ENCODE peak calls at places on chromosomes 2 and 18, in eight cellular contexts. N is HCT116, X is fibroblast of lung, C is A549, P is dorsolateral prefrontal cortex, G is heart right ventricle, U is cardiac fibroblast, B is tibial artery. L is an unnamed sample.

GRCh38 chr18:29979884-29980283 is 1062.7 kb downstream of the DSC3 start:
- DNase-seq in B (no peak), G (no peak), P (no peak), U (peak; percentile 16), C (no peak), N (no peak), X (no peak), L (no peak)

GRCh38 chr18:11937874-11938478 is 29.9 kb upstream of the MPPE1 start:
- DNase-seq in G (peak; percentile 73), U (peak; percentile 80), P (peak; percentile 60), X (peak; percentile 75), B (peak; percentile 73), C (peak; percentile 58), N (peak; percentile 54), L (no peak)

GRCh38 chr2:72999729-73000725 is 71.5 kb downstream of the SFXN5 start:
- DNase-seq in P (no peak), X (peak; percentile 33), B (peak; percentile 52), N (no peak), G (no peak), C (no peak), U (peak; percentile 42), L (no peak)

GRCh38 chr2:191701696-191702095 is 23.8 kb downstream of the NABP1 start:
- DNase-seq in B (no peak), U (no peak), P (no peak), N (no peak), C (no peak), X (no peak), G (no peak), L (no peak)

GRCh38 chr2:122031544-122032263 is 276.3 kb downstream of the TSN start:
- DNase-seq in B (no peak), G (no peak), N (no peak), P (no peak), C (no peak), U (peak; percentile 49), X (peak; percentile 7), L (no peak)

GRCh38 chr2:120859814-120860578 is 124.3 kb downstream of the GLI2 start:
- DNase-seq in N (no peak), U (no peak), B (peak; percentile 44), P (no peak), X (no peak), G (no peak), C (no peak), L (no peak)

GRCh38 chr2:164538250-164538866 is 82.9 kb downstream of the GRB14 start:
- DNase-seq in B (no peak), X (peak; percentile 27), C (peak; percentile 55), N (peak; percentile 7), G (no peak), U (peak; percentile 69), P (no peak), L (peak; percentile 14)

GRCh38 chr18:78728301-78729098 is 251.1 kb upstream of the SALL3 start:
- DNase-seq in C (no peak), N (no peak), G (no peak), X (no peak), U (no peak), P (no peak), B (peak; percentile 33), L (no peak)

GRCh38 chr2:39898934-39899333 is 119.9 kb upstream of the THUMPD2 start:
- DNase-seq in B (no peak), U (peak; percentile 71), P (no peak), X (no peak), N (no peak), G (no peak), C (no peak), L (no peak)

GRCh38 chr18:60413944-60414547 is 41.5 kb upstream of the MC4R start:
- DNase-seq in C (no peak), U (peak; percentile 9), B (no peak), P (no peak), N (peak; percentile 10), X (peak; percentile 9), G (no peak), L (no peak)

GRCh38 chr2:112712903-112713584 is 7.8 kb upstream of the NT5DC4 start:
- DNase-seq in X (peak; percentile 54), G (no peak), U (peak; percentile 87), B (no peak), C (no peak), P (no peak), N (no peak), L (no peak)

GRCh38 chr2:56009758-56010534 is 86.4 kb upstream of the EFEMP1 start:
- DNase-seq in C (peak; percentile 18), X (peak; percentile 77), G (no peak), N (peak; percentile 26), P (no peak), B (no peak), U (peak; percentile 81), L (no peak)

GRCh38 chr18:37449618-37450017 is 116.0 kb downstream of the CELF4 start:
- DNase-seq in U (no peak), X (no peak), C (no peak), B (no peak), G (no peak), P (no peak), N (no peak), L (no peak)

GRCh38 chr18:77088977-77089795 is 43.4 kb downstream of the MBP start:
- DNase-seq in U (no peak), C (no peak), G (no peak), X (no peak), P (no peak), N (peak; percentile 81), B (no peak), L (no peak)

GRCh38 chr2:205500951-205501350 is 181.3 kb upstream of the NRP2 start:
- DNase-seq in G (no peak), B (no peak), P (no peak), X (no peak), N (no peak), C (no peak), U (no peak), L (no peak)

GRCh38 chr2:205495819-205496218 is 186.5 kb upstream of the NRP2 start:
- DNase-seq in B (no peak), P (no peak), N (no peak), C (no peak), X (no peak), G (no peak), U (peak; percentile 39), L (no peak)

GRCh38 chr2:205496370-205496769 is 185.9 kb upstream of the NRP2 start:
- DNase-seq in N (no peak), P (no peak), B (no peak), U (peak; percentile 16), C (no peak), X (no peak), G (no peak), L (no peak)

GRCh38 chr2:205496777-205497176 is 185.5 kb upstream of the NRP2 start:
- DNase-seq in P (no peak), G (no peak), B (no peak), N (no peak), C (no peak), X (peak; percentile 97), U (peak; percentile 76), L (peak; percentile 78)

DNA sequence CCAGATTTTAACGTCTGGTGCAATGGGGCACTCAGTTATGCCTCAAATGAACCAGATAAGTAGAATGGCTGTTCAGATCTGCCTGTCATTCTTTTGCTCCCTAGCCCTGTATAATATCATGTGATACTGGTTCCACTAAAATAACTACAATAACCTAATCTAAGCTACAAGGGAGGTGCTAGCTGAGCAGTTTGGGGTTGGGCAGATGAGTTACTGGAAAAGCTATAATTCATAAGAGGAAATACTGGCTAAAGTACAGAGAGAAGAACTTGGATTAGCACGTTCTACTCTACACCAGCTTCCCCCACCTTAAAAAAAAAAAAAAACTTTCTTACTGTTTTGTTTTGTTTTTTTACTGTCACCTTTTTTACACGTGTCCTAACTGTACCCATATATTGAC is 183.3 kb upstream of the NRP2 start:
- DNase-seq in C (no peak), B (no peak), X (no peak), U (no peak), P (no peak), N (no peak), G (no peak), L (no peak)
- TF ChIP-seq CTCF in C (no peak), B (no peak), X (no peak), U (no peak), P (no peak), N (no peak), G (no peak), L (no peak)

DNA sequence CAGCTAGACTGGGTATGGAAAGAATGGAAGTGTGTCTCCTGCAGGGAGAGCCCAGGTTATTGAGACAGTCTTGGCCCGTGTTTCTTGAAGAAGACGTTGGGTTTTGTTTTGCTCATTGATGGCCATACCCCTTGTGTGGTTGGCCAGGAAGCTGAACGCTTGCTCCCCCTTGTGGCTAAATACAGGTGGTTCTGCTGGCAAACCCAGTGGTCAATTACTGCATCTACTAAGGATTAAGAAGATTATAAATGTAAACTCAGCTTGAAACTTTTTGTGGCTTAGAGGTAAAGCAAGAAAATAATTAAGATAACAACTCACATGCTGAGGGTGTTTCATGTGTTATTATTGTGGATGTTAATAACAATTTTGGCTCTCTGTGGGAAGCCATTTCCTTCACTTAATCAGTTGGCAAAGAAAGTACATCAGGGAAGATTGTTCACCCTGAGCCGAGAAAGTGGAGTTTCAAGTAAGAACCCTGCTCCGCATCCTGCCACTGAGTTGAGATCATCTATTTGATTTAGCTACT is 91.8 kb downstream of the NEDD4L start:
- DNase-seq in C (peak; percentile 61), X (peak; percentile 86), G (peak; percentile 42), U (peak; percentile 81), P (peak; percentile 58), N (peak; percentile 67), B (no peak), L (peak; percentile 63)
- H3K4me3 ChIP-seq in C (no peak overlapping the region), X (peak overlapping the region; percentile 18), G (no peak overlapping the region), U (no peak overlapping the region), P (no peak overlapping the region), N (no peak overlapping the region), B (no peak overlapping the region), L (peak overlapping the region; percentile 12)

GRCh38 chr2:177784449-177784845 is 288.1 kb downstream of the PDE11A start:
- DNase-seq in U (peak; percentile 35), X (peak; percentile 79), P (no peak), N (no peak), C (no peak), G (no peak), B (no peak), L (no peak)

GRCh38 chr2:177778472-177778871 is 294.1 kb downstream of the PDE11A start:
- DNase-seq in C (no peak), G (no peak), P (no peak), X (no peak), N (no peak), U (no peak), B (no peak), L (no peak)

GRCh38 chr2:177783091-177783490 is 289.5 kb downstream of the PDE11A start:
- DNase-seq in C (no peak), N (no peak), B (no peak), U (no peak), P (no peak), G (no peak), X (no peak), L (no peak)

GRCh38 chr2:177783835-177784448 is 288.6 kb downstream of the PDE11A start:
- DNase-seq in X (peak; percentile 74), N (no peak), G (no peak), C (no peak), U (peak; percentile 56), B (no peak), P (no peak), L (peak; percentile 4)

GRCh38 chr2:177782613-177783012 is 290.0 kb downstream of the PDE11A start:
- DNase-seq in U (no peak), C (no peak), N (no peak), G (no peak), X (no peak), P (no peak), B (no peak), L (no peak)
- TF ChIP-seq CTCF in U (no peak), C (no peak), N (no peak), G (no peak), X (no peak), P (no peak), B (no peak), L (no peak)

GRCh38 chr2:97661927-97662326 is 1.9 kb downstream of the ACTR1B start:
- DNase-seq in X (no peak), C (no peak), N (no peak), U (no peak), G (no peak), B (no peak), P (no peak), L (no peak)
- H3K4me3 ChIP-seq in X (peak overlapping the region; percentile 80), C (no peak overlapping the region), N (peak overlapping the region; percentile 88), U (peak overlapping the region; percentile 75), G (peak overlapping the region; percentile 87), B (peak overlapping the region; percentile 77), P (no peak overlapping the region), L (peak overlapping the region; percentile 93)